ENCODE peak calls at places on chromosomes 12 and 14, in six cellular contexts. B, Z, F, L, G and I are unnamed samples.

GRCh38 chr14:103517172-103517566 is 5.5 kb downstream of the CKB start:
- DNase-seq in B (no peak), Z (no peak), F (no peak), L (peak; percentile 68), G (peak; percentile 39), I (no peak)

GRCh38 chr12:78120866-78121590 is 290.3 kb downstream of the NAV3 start:
- DNase-seq in B (no peak), Z (peak; percentile 46), F (no peak), L (no peak), G (no peak), I (no peak)

GRCh38 chr14:37594916-37595808 is at the start of the genes FOXA1 and TTC6:
- DNase-seq in B (peak; percentile 65), Z (peak; percentile 30), F (peak; percentile 65), L (no peak), G (no peak), I (no peak)

GRCh38 chr12:638948-639557 is 24.2 kb downstream of the NINJ2 start:
- DNase-seq in B (no peak), Z (no peak), F (no peak), L (no peak), G (no peak), I (no peak)

GRCh38 chr14:56295743-56296142 is 177.5 kb downstream of the PELI2 start:
- DNase-seq in B (no peak), Z (no peak), F (no peak), L (no peak), G (no peak), I (no peak)

GRCh38 chr14:23321572-23322547 is 603 bp downstream of the PABPN1 start:
- DNase-seq in B (peak; percentile 58), Z (peak; percentile 54), F (peak; percentile 81), L (peak; percentile 84), G (no peak), I (no peak)

GRCh38 chr12:47551426-47551851 is 154.4 kb downstream of the RPAP3 start:
- DNase-seq in B (no peak), Z (no peak), F (no peak), L (no peak), G (no peak), I (no peak)

GRCh38 chr12:27869567-27869966 is 89.5 kb upstream of the MANSC4 start:
- DNase-seq in B (no peak), Z (no peak), F (no peak), L (no peak), G (no peak), I (no peak)

GRCh38 chr12:106840217-106840616 is 65.7 kb downstream of the RIC8B start:
- DNase-seq in B (no peak), Z (no peak), F (peak; percentile 41), L (no peak), G (no peak), I (no peak)

GRCh38 chr12:124484526-124484953 is 82.9 kb downstream of the NCOR2 start:
- DNase-seq in B (no peak), Z (no peak), F (peak; percentile 49), L (peak; percentile 75), G (no peak), I (no peak)

GRCh38 chr14:85248881-85249635 is 280.9 kb upstream of the FLRT2 start:
- DNase-seq in B (no peak), Z (peak; percentile 48), F (no peak), L (no peak), G (no peak), I (no peak)

GRCh38 chr12:70157099-70157498 is 86.1 kb upstream of the CNOT2 start:
- DNase-seq in B (no peak), Z (no peak), F (no peak), L (no peak), G (no peak), I (no peak)

GRCh38 chr14:20657216-20658211 is 16.0 kb upstream of the OR6S1 start:
- DNase-seq in B (no peak), Z (no peak), F (peak; percentile 40), L (peak; percentile 52), G (no peak), I (no peak)

GRCh38 chr12:66235626-66236281 is 46.7 kb downstream of the IRAK3 start:
- DNase-seq in B (no peak), Z (no peak), F (no peak), L (no peak), G (no peak), I (no peak)

GRCh38 chr12:93776581-93777018 is 99.4 kb downstream of the CRADD start:
- DNase-seq in B (no peak), Z (no peak), F (no peak), L (no peak), G (no peak), I (no peak)

GRCh38 chr14:49908433-49908782 is 15.5 kb downstream of the ARF6 start:
- DNase-seq in B (no peak), Z (no peak), F (no peak), L (no peak), G (no peak), I (no peak)

GRCh38 chr12:116389990-116390655 is 112.6 kb upstream of the MED13L start:
- DNase-seq in B (no peak), Z (no peak), F (no peak), L (no peak), G (no peak), I (no peak)

GRCh38 chr12:100716949-100717732 is 77.4 kb upstream of the ANO4 start:
- DNase-seq in B (no peak), Z (no peak), F (no peak), L (peak; percentile 66), G (peak; percentile 36), I (no peak)

GRCh38 chr14:100606687-100607610 is 19.7 kb upstream of the BEGAIN start:
- DNase-seq in B (no peak), Z (no peak), F (no peak), L (no peak), G (peak; percentile 28), I (no peak)

GRCh38 chr12:112482734-112483133 is 64.0 kb downstream of the PTPN11 start:
- DNase-seq in B (no peak), Z (no peak), F (no peak), L (no peak), G (no peak), I (no peak)

GRCh38 chr14:52266179-52266578 is 1.3 kb upstream of the PTGDR start:
- DNase-seq in B (no peak), Z (peak; percentile 21), F (no peak), L (no peak), G (no peak), I (no peak)

GRCh38 chr14:35898217-35898775 is 72.2 kb downstream of the BRMS1L start:
- DNase-seq in B (no peak), Z (no peak), F (no peak), L (no peak), G (no peak), I (no peak)

GRCh38 chr14:70735043-70735442 is 74.3 kb downstream of the MAP3K9 start:
- DNase-seq in B (no peak), Z (no peak), F (no peak), L (no peak), G (no peak), I (no peak)

GRCh38 chr12:54680374-54680773 is 32.2 kb upstream of the DCD start:
- DNase-seq in B (peak; percentile 12), Z (no peak), F (peak; percentile 50), L (no peak), G (no peak), I (no peak)

GRCh38 chr14:23404331-23404900 is 3.7 kb downstream of the MYH6 start:
- DNase-seq in B (no peak), Z (no peak), F (no peak), L (no peak), G (no peak), I (no peak)

GRCh38 chr12:104370989-104371870 is 67.7 kb downstream of the EID3 start:
- DNase-seq in B (no peak), Z (no peak), F (no peak), L (no peak), G (no peak), I (no peak)

GRCh38 chr14:100305446-100306255 is 593 bp downstream of the SLC25A29 start:
- DNase-seq in B (peak; percentile 48), Z (no peak), F (peak; percentile 44), L (peak; percentile 90), G (peak; percentile 73), I (no peak)

GRCh38 chr12:21527451-21528180 is 1.5 kb downstream of the SPX start:
- DNase-seq in B (peak; percentile 33), Z (peak; percentile 34), F (no peak), L (peak; percentile 88), G (peak; percentile 37), I (no peak)
- TF ChIP-seq POLR2A in B (no peak), Z (no peak), F (no peak), L (no peak), G (no peak), I (no peak)

GRCh38 chr12:6916426-6917200 is 2.2 kb downstream of the ENO2 start:
- DNase-seq in B (no peak), Z (no peak), F (no peak), L (peak; percentile 67), G (peak; percentile 33), I (no peak)

GRCh38 chr12:6921996-6922935 is 5.5 kb upstream of the ATN1 start:
- DNase-seq in B (peak; percentile 41), Z (no peak), F (no peak), L (peak; percentile 74), G (peak; percentile 27), I (no peak)

GRCh38 chr12:6921539-6921938 is 6.2 kb upstream of the ATN1 start:
- DNase-seq in B (no peak), Z (no peak), F (no peak), L (peak; percentile 61), G (peak; percentile 15), I (no peak)

GRCh38 chr12:6917491-6918231 is 3.3 kb downstream of the ENO2 start:
- DNase-seq in B (no peak), Z (no peak), F (no peak), L (peak; percentile 49), G (peak; percentile 24), I (no peak)

DNA sequence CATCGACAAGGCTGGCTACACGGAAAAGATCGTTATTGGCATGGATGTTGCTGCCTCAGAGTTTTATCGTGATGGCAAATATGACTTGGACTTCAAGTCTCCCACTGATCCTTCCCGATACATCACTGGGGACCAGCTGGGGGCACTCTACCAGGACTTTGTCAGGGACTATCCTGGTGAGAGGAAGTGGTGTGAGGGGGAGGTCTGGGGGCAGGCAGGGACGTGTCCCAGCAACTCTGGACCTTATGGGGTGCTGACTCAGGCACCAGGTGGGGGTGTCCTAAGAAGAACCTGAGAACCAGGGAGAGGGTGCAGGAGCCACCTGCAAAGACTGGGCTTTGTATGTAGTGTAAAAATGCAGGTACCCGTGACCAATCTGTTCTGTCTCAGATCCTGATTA is 5.2 kb downstream of the ENO2 start:
- DNase-seq in B (no peak), Z (no peak), F (no peak), L (peak; percentile 50), G (peak; percentile 24), I (no peak)
- TF ChIP-seq CTCF in B (no peak), Z (no peak), F (no peak), L (no peak), G (no peak), I (no peak)

DNA sequence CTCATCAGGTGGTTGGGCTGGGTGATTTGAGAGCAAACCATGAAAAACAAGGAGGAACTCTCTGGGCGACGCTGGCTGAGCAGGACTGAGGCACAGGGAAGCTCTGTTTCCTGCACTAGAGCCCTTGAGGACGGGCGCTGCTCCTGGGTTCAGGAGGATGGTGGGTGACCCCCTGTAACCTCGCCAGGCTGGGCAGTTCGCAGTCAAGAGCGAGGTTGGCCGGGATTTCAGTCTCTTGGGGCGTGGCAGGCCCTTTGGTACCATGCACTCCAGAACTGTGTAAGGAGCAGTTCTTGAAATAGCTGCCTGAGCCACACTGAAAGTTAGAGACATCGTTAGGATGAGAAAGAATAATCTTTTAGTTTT is 202.2 kb downstream of the TSPAN9 start:
- DNase-seq in B (no peak), Z (no peak), F (no peak), L (no peak), G (no peak), I (no peak)
- H3K27me3 ChIP-seq in B (no peaks in the 10 kb centered on the region), Z (no peaks in the 10 kb centered on the region), F (peaks cover 46% of the 10 kb centered on the region), L (no peaks in the 10 kb centered on the region), G (no peaks in the 10 kb centered on the region), I (no peaks in the 10 kb centered on the region)

GRCh38 chr12:119006749-119007148 is 25.4 kb downstream of the SRRM4 start:
- DNase-seq in B (no peak), Z (no peak), F (no peak), L (no peak), G (no peak), I (no peak)
- TF ChIP-seq POLR2A in B (no peak), Z (no peak), F (no peak), L (no peak), G (no peak), I (no peak)